ENCODE peak calls at places on chromosomes 6 and 20, in five cellular contexts. S is WTC11, X is esophagus muscularis mucosa, J is OCI-LY7, O is right lobe of liver. T is an unnamed sample.

GRCh38 chr6:128507337-128508310 is 12.8 kb downstream of the PTPRK start:
- DNase-seq in S (no peak), X (no peak), J (no peak), O (no peak), T (peak; percentile 57)

GRCh38 chr20:24735263-24735662 is 213.8 kb upstream of the CST7 start:
- DNase-seq in S (no peak), X (peak; percentile 66), J (no peak), O (no peak), T (no peak)

GRCh38 chr6:48570656-48571055 is 459.7 kb upstream of the PTCHD4 start:
- DNase-seq in S (no peak), X (no peak), J (no peak), O (no peak), T (no peak)

GRCh38 chr6:113763883-113764282 is 93.3 kb upstream of the MARCKS start:
- DNase-seq in S (no peak), X (no peak), J (no peak), O (no peak), T (peak; percentile 46)

GRCh38 chr6:119974430-119975159 is 625.0 kb upstream of the MAN1A1 start:
- DNase-seq in S (no peak), X (no peak), J (no peak), O (no peak), T (no peak)

GRCh38 chr6:113695506-113695905 is 161.6 kb upstream of the MARCKS start:
- DNase-seq in S (no peak), X (no peak), J (no peak), O (no peak), T (peak; percentile 37)

GRCh38 chr6:87555506-87555905 is 34.3 kb downstream of the RARS2 start:
- DNase-seq in S (no peak), X (no peak), J (no peak), O (no peak), T (no peak)

GRCh38 chr6:66533921-66534404 is 826.9 kb upstream of the EYS start:
- DNase-seq in S (no peak), X (no peak), J (no peak), O (no peak), T (no peak)

DNA sequence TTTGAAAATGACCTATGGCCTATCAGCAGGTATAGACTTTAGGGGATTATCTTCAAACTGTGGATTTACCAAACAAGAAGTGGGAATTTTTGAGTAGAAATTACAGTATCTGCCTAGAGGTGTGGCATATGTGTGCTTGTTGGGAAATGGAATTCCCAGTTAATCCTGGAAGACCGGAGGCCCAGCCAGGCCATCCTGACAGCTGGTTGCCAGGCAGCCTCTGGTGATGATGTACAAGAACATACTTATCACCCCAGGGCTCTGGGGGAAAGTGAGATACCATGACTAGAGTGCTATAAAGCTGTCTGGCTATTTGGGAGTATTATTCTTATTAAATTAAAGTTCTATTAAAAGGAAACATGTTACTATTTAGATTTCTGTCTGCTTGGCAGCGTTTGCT is 188.0 kb downstream of the MYLK4 start:
- DNase-seq in S (no peak), X (peak; percentile 66), J (no peak), O (no peak), T (no peak)
- TF ChIP-seq CTCF in S (no peak), X (no peak), J (no peak), O (no peak), T (no peak)

DNA sequence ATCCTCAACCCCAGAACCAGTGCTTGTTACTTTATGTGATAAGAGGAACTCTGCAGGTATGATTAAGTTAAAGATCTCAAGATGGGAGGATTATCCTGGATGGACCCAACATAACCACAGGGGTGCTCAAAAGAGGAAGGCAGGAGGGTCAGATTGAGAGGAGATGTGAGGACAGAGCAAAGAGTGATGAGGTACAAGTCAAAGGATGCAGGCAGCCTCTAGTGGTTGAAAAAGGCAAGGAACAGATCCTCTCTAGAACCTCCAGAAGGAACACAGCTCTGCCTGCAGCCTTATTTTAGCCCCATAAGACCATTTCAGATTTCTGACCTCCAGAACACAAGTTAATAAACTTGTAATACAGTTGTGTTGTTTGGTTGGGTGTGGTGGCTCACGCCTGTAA is 41.2 kb downstream of the PDSS2 start:
- DNase-seq in S (no peak), X (no peak), J (peak; percentile 19), O (no peak), T (peak; percentile 24)
- TF ChIP-seq CTCF in S (peak; percentile 48), X (no peak), J (peak; percentile 66), O (peak; percentile 5), T (peak; percentile 73)

DNA sequence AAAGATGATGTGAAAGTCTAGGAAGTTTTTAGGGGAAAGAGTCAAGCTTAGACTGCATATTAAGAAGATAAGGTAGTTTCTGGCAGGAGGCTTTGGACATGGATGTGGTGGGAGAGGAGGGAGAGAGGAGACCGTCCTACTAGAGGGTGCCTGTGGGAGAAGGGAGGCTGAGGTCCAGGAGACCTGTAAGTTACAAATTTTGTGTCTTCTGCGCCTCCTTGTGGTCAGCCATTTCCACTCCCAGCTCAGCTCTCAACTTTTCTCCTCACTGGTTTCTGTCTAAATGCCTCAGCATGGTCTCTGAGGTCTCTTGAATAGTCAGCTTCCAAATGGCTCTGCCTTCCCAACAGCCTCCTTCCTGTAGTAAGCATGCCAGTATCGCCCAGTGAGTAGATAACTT is 193.4 kb downstream of the UNC5CL start:
- DNase-seq in S (peak; percentile 71), X (no peak), J (peak; percentile 36), O (no peak), T (peak; percentile 42)
- TF ChIP-seq CTCF in S (peak; percentile 34), X (peak; percentile 39), J (peak; percentile 77), O (peak; percentile 57), T (peak; percentile 81)

GRCh38 chr20:58867211-58867610 is 14.7 kb downstream of the GNAS start:
- DNase-seq in S (no peak), X (no peak), J (no peak), O (no peak), T (no peak)

GRCh38 chr20:58870293-58871014 is 17.9 kb downstream of the GNAS start:
- DNase-seq in S (peak; percentile 83), X (no peak), J (peak; percentile 65), O (peak; percentile 72), T (peak; percentile 43)

GRCh38 chr20:58871533-58872102 is 19.1 kb downstream of the GNAS start:
- DNase-seq in S (no peak), X (no peak), J (no peak), O (no peak), T (no peak)

GRCh38 chr20:58869662-58870227 is 17.2 kb downstream of the GNAS start:
- DNase-seq in S (no peak), X (no peak), J (no peak), O (no peak), T (no peak)

DNA sequence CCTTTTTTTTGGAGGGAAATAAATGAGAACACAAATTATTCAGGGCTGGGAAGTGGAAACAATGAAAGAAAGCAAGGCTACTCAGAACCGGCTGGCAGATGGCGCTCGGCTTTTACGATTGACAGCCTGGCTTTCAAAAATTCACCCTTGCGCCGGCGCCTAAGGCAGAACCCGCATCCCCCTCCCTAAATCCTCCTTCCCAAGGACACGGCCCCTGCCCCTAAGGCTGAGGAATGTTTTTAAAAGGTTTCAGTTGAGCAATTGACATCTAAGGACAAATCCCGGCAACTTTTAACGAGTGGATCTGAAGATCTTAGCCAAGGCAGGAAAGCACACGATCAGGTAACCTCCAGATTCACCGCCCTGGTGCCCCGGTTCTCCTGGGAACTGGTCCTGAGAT is 16.3 kb downstream of the GNAS start:
- DNase-seq in S (no peak), X (no peak), J (no peak), O (no peak), T (no peak)
- TF ChIP-seq CTCF in S (no peak), X (no peak), J (peak; percentile 72), O (no peak), T (peak; percentile 51)

GRCh38 chr6:79586548-79586947 is 44.6 kb upstream of the SH3BGRL2 start:
- DNase-seq in S (no peak), X (no peak), J (peak; percentile 4), O (no peak), T (peak; percentile 36)
- TF ChIP-seq CTCF in S (peak; percentile 38), X (peak; percentile 30), J (peak; percentile 58), O (peak; percentile 42), T (peak; percentile 70)

DNA sequence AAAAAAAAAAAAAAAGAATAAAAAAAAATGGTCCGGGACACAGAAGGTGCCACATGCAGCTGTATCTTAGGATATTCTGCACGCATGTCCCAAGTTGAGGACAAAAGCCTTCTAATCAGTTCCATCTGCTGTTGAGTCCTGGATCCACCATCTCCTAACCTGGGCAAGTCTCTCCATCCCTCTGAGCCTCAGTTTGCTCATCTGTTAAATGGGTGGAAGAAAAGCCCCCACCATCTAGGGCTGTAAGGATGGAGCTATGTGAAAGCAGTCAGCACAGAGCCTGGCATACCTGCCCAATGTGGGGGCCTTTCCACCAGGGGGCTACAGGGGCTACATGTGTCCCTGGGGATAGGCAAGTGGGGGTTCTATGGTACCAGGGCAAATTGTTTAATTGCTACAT is 208.4 kb downstream of the ZMYND8 start:
- DNase-seq in S (no peak), X (no peak), J (no peak), O (no peak), T (no peak)
- TF ChIP-seq CTCF in S (no peak), X (no peak), J (no peak), O (no peak), T (no peak)

GRCh38 chr6:18684343-18684742 is 297.2 kb downstream of the RNF144B start:
- DNase-seq in S (no peak), X (no peak), J (no peak), O (no peak), T (no peak)

GRCh38 chr6:18681828-18682503 is 294.8 kb downstream of the RNF144B start:
- DNase-seq in S (no peak), X (no peak), J (no peak), O (no peak), T (no peak)

GRCh38 chr6:18680842-18681241 is 293.7 kb downstream of the RNF144B start:
- DNase-seq in S (no peak), X (no peak), J (no peak), O (no peak), T (no peak)
- TF ChIP-seq CTCF in S (no peak), X (no peak), J (peak; percentile 28), O (peak; percentile 32), T (no peak)

GRCh38 chr6:30556964-30557682 is at the start of gene PRR3:
- DNase-seq in S (peak; percentile 89), X (peak; percentile 94), J (peak; percentile 90), O (peak; percentile 84), T (peak; percentile 89)

GRCh38 chr6:30555428-30556005 is 772 bp downstream of the GNL1 start:
- DNase-seq in S (peak; percentile 61), X (no peak), J (peak; percentile 44), O (peak; percentile 70), T (peak; percentile 9)

GRCh38 chr6:30554962-30555361 is 1.3 kb downstream of the GNL1 start:
- DNase-seq in S (no peak), X (no peak), J (no peak), O (no peak), T (no peak)

GRCh38 chr6:30556714-30556963 is 350 bp upstream of the GNL1 start:
- DNase-seq in S (peak; percentile 85), X (peak; percentile 96), J (peak; percentile 96), O (peak; percentile 94), T (no peak)

DNA sequence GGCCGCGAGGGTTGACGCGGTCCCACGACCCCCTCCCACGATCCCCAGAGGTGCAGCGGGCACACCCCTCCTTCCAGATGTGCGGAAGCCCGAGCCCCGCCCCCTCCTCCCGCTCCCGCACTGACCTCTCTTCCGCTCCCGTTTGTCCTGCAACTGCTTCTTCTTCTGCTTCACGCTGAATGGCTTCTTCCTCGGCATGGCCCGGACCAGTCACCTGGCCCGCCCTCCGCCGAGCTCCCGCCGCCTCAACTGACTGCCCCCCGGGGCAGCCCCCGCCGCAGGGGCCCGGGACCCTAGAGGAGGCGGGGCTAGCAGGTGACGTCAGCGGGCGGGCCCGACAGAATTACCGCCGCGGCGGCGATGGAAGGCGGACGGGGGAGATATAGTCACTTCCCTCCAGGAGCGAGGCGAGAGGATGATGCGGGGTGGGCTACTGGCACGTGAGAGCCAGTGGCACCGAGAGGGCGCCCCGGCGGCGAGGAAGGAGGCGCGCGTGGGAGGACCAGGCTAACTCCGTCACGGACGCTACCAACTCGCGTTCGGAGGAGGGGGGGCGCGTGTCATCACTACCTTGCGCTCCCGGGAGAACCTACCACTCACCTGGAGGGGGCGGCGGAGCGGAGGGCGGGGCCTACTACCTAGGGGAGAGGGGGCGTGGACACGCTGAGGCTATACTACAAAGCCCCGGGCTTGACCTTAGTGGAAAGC is at the start of gene GNL1:
- DNase-seq in S (peak; percentile 97), X (peak; percentile 97), J (peak; percentile 97), O (peak; percentile 99), T (peak; percentile 89)
- TF ChIP-seq CTCF in S (no peak), X (no peak), J (no peak), O (peak; percentile 14), T (peak; percentile 34)